ENCODE peak calls at places on chromosomes 11 and 22, in seven cellular contexts. U, F, M, X, G, N and C are unnamed samples.

GRCh38 chr22:49372530-49373288 is 455.0 kb downstream of the BRD1 start:
- DNase-seq in G (no peak), X (peak), U (peak), F (no peak), M (no peak), N (no peak), C (no peak)

GRCh38 chr11:11747570-11747969 is 94.2 kb upstream of the USP47 start:
- DNase-seq in M (no peak), N (no peak), F (no peak), U (no peak), G (no peak), X (no peak), C (no peak)

GRCh38 chr22:46649176-46650077 is 29.2 kb downstream of the GRAMD4 start:
- DNase-seq in F (no peak), U (peak), N (no peak), X (no peak), G (peak), M (peak), C (no peak)

GRCh38 chr11:92424281-92424680 is 199.7 kb downstream of the FAT3 start:
- DNase-seq in N (no peak), X (no peak), M (no peak), F (no peak), U (no peak), G (no peak), C (no peak)

GRCh38 chr11:77819921-77820564 is 479 bp downstream of the RSF1 start:
- DNase-seq in M (peak), U (peak), F (peak), N (peak), X (peak), G (peak), C (peak)

GRCh38 chr11:19560156-19560555 is 152.5 kb upstream of the NAV2 start:
- DNase-seq in F (no peak), N (peak), X (no peak), M (no peak), G (no peak), U (no peak), C (no peak)

GRCh38 chr22:50473855-50474671 is 772 bp downstream of the SBF1 start:
- DNase-seq in N (peak), X (no peak), U (no peak), G (no peak), F (no peak), M (peak), C (no peak)

GRCh38 chr11:13118194-13118593 is 109.1 kb downstream of the RASSF10 start:
- DNase-seq in U (peak), M (no peak), G (no peak), F (no peak), X (no peak), N (peak), C (no peak)

GRCh38 chr11:74195828-74196227 is 24.7 kb downstream of the PPME1 start:
- DNase-seq in X (no peak), F (no peak), G (no peak), U (no peak), N (peak), M (no peak), C (no peak)

GRCh38 chr11:90476442-90477007 is 253.7 kb upstream of the CHORDC1 start:
- DNase-seq in U (peak), F (no peak), X (no peak), M (peak), G (no peak), N (peak), C (no peak)

GRCh38 chr22:32661296-32661695 is 140.2 kb upstream of the TIMP3 start:
- DNase-seq in F (peak), N (no peak), M (peak), X (no peak), G (peak), U (no peak), C (peak)

GRCh38 chr22:42990131-42990838 is 24.7 kb downstream of the PACSIN2 start:
- DNase-seq in U (peak), M (peak), G (no peak), X (no peak), N (peak), F (no peak), C (no peak)

GRCh38 chr22:25091449-25091848 is 108.2 kb upstream of the CRYBB3 start:
- DNase-seq in X (no peak), M (no peak), F (no peak), G (no peak), N (peak), U (no peak), C (no peak)

GRCh38 chr11:86237267-86237804 is 7.2 kb upstream of the EED start:
- DNase-seq in F (no peak), M (no peak), U (no peak), G (no peak), X (no peak), N (no peak), C (no peak)

GRCh38 chr22:36027579-36027959 is 1.1 kb downstream of the RBFOX2 start:
- DNase-seq in F (no peak), U (no peak), X (no peak), N (no peak), M (peak), G (no peak), C (peak)

GRCh38 chr11:33941637-33942160 is 49.8 kb upstream of the LMO2 start:
- DNase-seq in X (no peak), U (no peak), G (no peak), F (no peak), N (peak), M (no peak), C (no peak)

GRCh38 chr11:81005595-81005994 is 1564.8 kb upstream of the TENM4 start:
- DNase-seq in U (peak), M (no peak), G (no peak), N (peak), X (no peak), F (no peak), C (no peak)

GRCh38 chr11:8060146-8060719 is 20.8 kb upstream of the TUB start:
- DNase-seq in F (no peak), N (no peak), G (no peak), U (no peak), X (no peak), M (no peak), C (no peak)

GRCh38 chr11:130816516-130816915 is 99.8 kb downstream of the SNX19 start:
- DNase-seq in X (no peak), U (no peak), G (no peak), M (peak), N (no peak), F (no peak), C (no peak)

GRCh38 chr11:96481204-96481603 is 91.4 kb downstream of the JRKL start:
- DNase-seq in U (no peak), F (no peak), G (no peak), X (no peak), M (no peak), N (no peak), C (no peak)

GRCh38 chr22:49937758-49938564 is 19.5 kb downstream of the CRELD2 start:
- DNase-seq in G (no peak), N (peak), M (peak), U (no peak), F (no peak), X (no peak), C (no peak)

GRCh38 chr22:42880815-42881214 is 23.7 kb upstream of the ARFGAP3 start:
- DNase-seq in X (no peak), N (no peak), F (no peak), G (no peak), U (no peak), M (peak), C (no peak)

GRCh38 chr22:33922268-33922667 is 2.0 kb upstream of the LARGE1 start:
- DNase-seq in G (peak), N (no peak), F (peak), X (peak), U (no peak), M (peak), C (peak)

GRCh38 chr11:102666331-102666957 is 39.1 kb downstream of the MMP27 start:
- DNase-seq in N (peak), M (peak), F (no peak), U (peak), X (no peak), G (no peak), C (no peak)

GRCh38 chr11:119155733-119156492 is 7.1 kb downstream of the ABCG4 start:
- DNase-seq in N (no peak), U (peak), G (no peak), F (no peak), M (no peak), X (peak), C (no peak)

GRCh38 chr11:25755918-25756584 is 575.9 kb upstream of the ANO3 start:
- DNase-seq in X (no peak), N (no peak), F (no peak), M (no peak), U (no peak), G (no peak), C (no peak)

GRCh38 chr22:46029574-46030200 is 52.7 kb upstream of the WNT7B start:
- DNase-seq in U (no peak), M (no peak), G (peak), X (no peak), F (no peak), N (no peak), C (peak)

GRCh38 chr11:12706531-12707499 is 32.6 kb downstream of the TEAD1 start:
- DNase-seq in M (no peak), N (peak), F (no peak), U (no peak), X (no peak), G (no peak), C (no peak)

GRCh38 chr11:114063149-114063828 is 3.8 kb downstream of the ZBTB16 start:
- DNase-seq in U (no peak), N (no peak), M (no peak), F (no peak), X (no peak), G (no peak), C (peak)

GRCh38 chr11:114063829-114064201 is 4.3 kb downstream of the ZBTB16 start:
- DNase-seq in N (no peak), F (no peak), G (no peak), M (no peak), X (no peak), U (no peak), C (no peak)

GRCh38 chr11:114065094-114065493 is 5.6 kb downstream of the ZBTB16 start:
- DNase-seq in F (no peak), M (no peak), G (no peak), X (no peak), N (no peak), U (no peak), C (no peak)

GRCh38 chr11:114066046-114066648 is 6.6 kb downstream of the ZBTB16 start:
- DNase-seq in N (no peak), M (no peak), G (no peak), X (no peak), F (no peak), U (no peak), C (no peak)

GRCh38 chr11:114064216-114064615 is 4.7 kb downstream of the ZBTB16 start:
- DNase-seq in U (no peak), F (no peak), G (no peak), M (no peak), X (no peak), N (no peak), C (no peak)
- H3K27ac ChIP-seq in U (no peak), F (peak), G (peak), M (no peak), X (no peak), N (no peak), C (no peak)

GRCh38 chr11:62645934-62646824 is at the start of gene GANAB:
- DNase-seq in X (peak), N (peak), U (peak), F (peak), M (peak), G (peak), C (peak)
- TF ChIP-seq POLR2A in X (peak), N (peak), U (peak), F (peak), M (peak), G (peak), C (peak)

DNA sequence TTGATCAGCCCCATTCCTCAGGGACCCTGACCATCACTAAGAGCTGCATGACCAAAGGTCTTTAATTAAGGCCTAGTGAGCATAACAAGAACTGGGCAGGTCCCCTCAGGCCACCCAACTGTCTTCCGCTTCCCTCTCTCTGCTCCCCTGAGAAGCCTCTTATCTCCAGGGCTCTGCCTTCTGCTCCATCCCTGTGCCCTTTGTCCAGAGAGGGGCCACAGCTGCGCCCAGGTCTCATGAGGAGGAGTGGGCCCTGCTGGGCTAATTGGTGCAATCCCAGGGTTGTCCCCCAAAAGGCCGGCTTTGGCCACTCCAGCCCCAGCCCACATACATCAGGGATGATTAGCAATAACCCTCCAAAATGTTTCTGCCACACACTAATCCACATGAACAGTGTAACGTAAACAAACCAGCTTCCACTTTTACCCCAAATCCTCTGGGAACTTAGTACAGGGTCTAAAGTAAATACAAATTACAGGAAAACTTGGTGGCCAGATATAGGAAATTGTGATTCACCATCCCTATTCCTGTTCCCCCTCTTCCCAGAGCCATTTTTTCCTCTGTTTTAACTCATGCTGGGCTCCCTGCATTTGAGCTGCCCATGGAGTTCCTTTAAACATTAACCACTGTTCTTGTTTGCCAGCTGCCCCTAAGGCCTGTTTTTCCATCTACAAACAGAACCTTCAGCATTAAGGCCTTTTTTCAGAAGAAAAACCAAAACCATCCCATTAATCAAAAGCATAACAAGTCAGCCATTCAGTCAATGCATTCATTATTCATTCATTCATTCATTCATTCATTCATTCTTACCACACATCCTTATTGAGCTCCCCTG is 34.6 kb upstream of the CAVIN3 start:
- DNase-seq in N (peak), M (peak), F (no peak), G (no peak), U (no peak), X (no peak), C (no peak)
- H3K27ac ChIP-seq in N (no peak), M (peak), F (no peak), G (no peak), U (peak), X (no peak), C (no peak)

DNA sequence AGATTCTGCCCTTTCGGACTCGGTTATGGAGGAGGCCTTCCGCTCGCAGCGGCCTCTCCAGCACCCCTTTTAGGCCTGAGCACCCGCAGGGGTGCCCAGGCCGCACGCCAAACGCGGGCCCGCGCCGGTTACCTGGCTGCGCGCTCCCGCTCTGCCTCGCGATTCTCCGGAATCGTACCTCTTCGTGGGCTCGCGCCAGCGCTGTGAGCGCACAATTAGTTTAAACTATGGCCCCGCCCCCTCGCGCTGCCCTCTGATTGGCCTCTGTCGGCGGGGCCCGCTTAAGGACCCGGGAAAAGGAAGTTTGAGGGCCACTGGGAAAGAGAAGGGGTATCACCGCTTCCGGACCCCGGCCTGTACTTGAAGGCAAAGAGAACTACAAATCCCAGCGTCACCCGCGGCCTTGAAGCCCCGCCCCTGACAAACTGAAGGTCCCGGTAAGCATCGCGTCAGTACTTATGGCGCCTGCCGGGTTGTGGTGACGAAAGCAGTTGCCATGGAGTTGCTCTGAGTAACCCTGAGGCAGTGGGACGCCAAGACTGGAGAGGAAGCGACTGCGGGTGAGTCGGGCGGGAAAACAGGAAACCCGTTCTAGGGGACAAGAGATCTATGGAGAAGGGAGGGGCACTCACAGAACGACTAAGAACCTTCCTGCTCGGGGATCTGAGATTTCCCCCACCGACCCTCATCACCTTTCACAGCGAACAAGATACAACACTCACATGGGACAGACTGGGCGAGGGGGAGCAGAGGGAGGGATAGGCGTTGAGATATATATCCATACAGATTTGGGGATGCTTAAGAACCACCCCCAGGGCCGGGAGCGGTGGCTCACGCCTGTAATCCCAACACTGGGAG is at the start of the genes LRRC51 and NUMA1:
- DNase-seq in G (peak), F (peak), X (peak), M (peak), U (peak), N (peak), C (peak)
- TF ChIP-seq POLR2A in G (peak), F (peak), X (peak), M (peak), U (peak), N (peak), C (peak)

DNA sequence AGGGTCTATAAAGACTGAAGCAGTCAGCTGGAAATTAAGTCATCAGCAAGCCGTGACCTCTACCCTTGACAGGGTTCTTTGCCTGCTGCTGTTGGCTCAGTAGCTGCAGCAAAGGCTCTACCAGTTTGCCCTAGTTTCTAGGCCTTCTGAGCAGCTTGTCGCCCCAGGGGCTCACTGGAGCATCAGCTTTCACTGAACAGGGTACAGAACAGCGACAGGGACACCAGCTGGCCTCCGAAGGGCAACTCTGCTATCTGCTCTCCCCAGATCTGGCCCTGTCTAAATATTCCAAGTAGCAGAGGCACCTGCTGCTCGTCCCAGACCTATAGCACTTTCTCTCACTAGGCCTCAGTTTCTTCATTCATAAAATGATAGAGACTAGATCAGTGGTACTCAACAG is 42.4 kb downstream of the SMCO4 start:
- DNase-seq in N (no peak), X (no peak), F (no peak), G (no peak), M (no peak), U (no peak), C (no peak)
- H3K27ac ChIP-seq in N (no peak), X (no peak), F (no peak), G (no peak), M (no peak), U (no peak), C (no peak)

GRCh38 chr22:31083377-31083768 is 2.3 kb downstream of the SMTN start:
- DNase-seq in U (no peak), X (no peak), N (no peak), G (no peak), F (no peak), M (peak), C (peak)

GRCh38 chr22:31083923-31084810 is 3.0 kb downstream of the SMTN start:
- DNase-seq in M (no peak), N (no peak), G (no peak), X (peak), F (no peak), U (no peak), C (no peak)

GRCh38 chr22:31085928-31086327 is 4.8 kb downstream of the SMTN start:
- DNase-seq in G (no peak), F (no peak), U (no peak), M (no peak), N (no peak), X (no peak), C (no peak)

GRCh38 chr22:31085493-31085824 is 4.3 kb downstream of the SMTN start:
- DNase-seq in U (no peak), M (peak), N (no peak), G (no peak), F (peak), X (no peak), C (no peak)

GRCh38 chr22:31084811-31085492 is 3.8 kb downstream of the SMTN start:
- DNase-seq in F (peak), M (peak), U (peak), N (peak), G (peak), X (peak), C (peak)
- TF ChIP-seq POLR2A in F (peak), M (peak), U (no peak), N (peak), G (peak), X (peak), C (peak)

GRCh38 chr22:19109198-19110063 is 12.8 kb downstream of the DGCR2 start:
- DNase-seq in X (peak), M (peak), F (peak), N (peak), G (no peak), U (peak), C (no peak)

GRCh38 chr22:19108807-19109197 is 13.4 kb downstream of the DGCR2 start:
- DNase-seq in U (no peak), M (no peak), G (no peak), N (no peak), X (no peak), F (no peak), C (no peak)

GRCh38 chr22:19106886-19107729 is 15.1 kb downstream of the DGCR2 start:
- DNase-seq in M (no peak), G (no peak), U (no peak), X (no peak), N (no peak), F (no peak), C (no peak)

GRCh38 chr22:19105867-19106802 is 16.1 kb downstream of the DGCR2 start:
- DNase-seq in F (no peak), X (peak), U (no peak), M (peak), N (no peak), G (no peak), C (no peak)

GRCh38 chr22:19107730-19108074 is 14.5 kb downstream of the DGCR2 start:
- DNase-seq in F (no peak), N (no peak), X (no peak), U (no peak), M (no peak), G (no peak), C (no peak)
- H3K27ac ChIP-seq in F (no peak), N (no peak), X (no peak), U (no peak), M (peak), G (no peak), C (no peak)

GRCh38 chr11:111540114-111540920 is at the start of gene LAYN:
- DNase-seq in U (no peak), F (peak), X (peak), G (peak), M (peak), N (no peak), C (peak)
- TF ChIP-seq POLR2A in U (no peak), F (no peak), X (no peak), G (peak), M (no peak), N (no peak), C (peak)

GRCh38 chr11:2664331-2664730 is 35.5 kb downstream of the KCNQ1OT1 start:
- DNase-seq in N (no peak), G (no peak), X (no peak), M (no peak), F (no peak), U (no peak), C (no peak)

GRCh38 chr11:2663506-2663905 is 36.3 kb downstream of the KCNQ1OT1 start:
- DNase-seq in F (no peak), N (no peak), M (no peak), U (no peak), G (no peak), X (no peak), C (no peak)

GRCh38 chr11:2665747-2666710 is 33.8 kb downstream of the KCNQ1OT1 start:
- DNase-seq in X (no peak), F (peak), N (no peak), U (no peak), M (peak), G (peak), C (no peak)

GRCh38 chr11:2663915-2664314 is 35.9 kb downstream of the KCNQ1OT1 start:
- DNase-seq in N (no peak), U (no peak), F (no peak), M (no peak), G (no peak), X (no peak), C (peak)

GRCh38 chr11:2664886-2665746 is 34.7 kb downstream of the KCNQ1OT1 start:
- DNase-seq in X (no peak), N (no peak), G (no peak), U (no peak), M (no peak), F (no peak), C (no peak)
- H3K27ac ChIP-seq in X (no peak), N (no peak), G (no peak), U (no peak), M (no peak), F (peak), C (no peak)

GRCh38 chr11:289145-289705 is 299 bp downstream of the PGGHG start:
- DNase-seq in N (no peak), U (no peak), M (peak), F (no peak), X (no peak), G (peak), C (peak)
- TF ChIP-seq POLR2A in N (peak), U (peak), M (no peak), F (no peak), X (no peak), G (peak), C (no peak)